ENCODE peak calls at places on chromosomes 3 and 15, in ten cellular contexts. U is substantia nigra; M is HFFc6; F is activated naive CD4-positive, alpha-beta T cell treated with anti-CD3 and anti-CD28 coated beads for 36 hours; E is skeletal muscle cell; Y is K562; B is HTR-8/SVneo; K is effector memory CD8-positive, alpha-beta T cell; P is A549; S is cardiac muscle cell. J is an unnamed sample.

GRCh38 chr3:122392868-122393844 is 9.2 kb downstream of the FAM162A start:
- DNase-seq in U (no peak), M (peak; percentile 61), F (peak; percentile 34), E (no peak), Y (peak; percentile 14), B (peak; percentile 33), K (no peak), P (peak; percentile 43), S (peak; percentile 34), J (no peak)

GRCh38 chr3:12677616-12678015 is 13.7 kb upstream of the RAF1 start:
- DNase-seq in U (no peak), M (no peak), F (no peak), E (no peak), Y (no peak), B (no peak), K (no peak), P (no peak), S (no peak), J (no peak)

GRCh38 chr3:11434017-11434526 is 161.9 kb downstream of the ATG7 start:
- DNase-seq in U (peak; percentile 41), M (peak; percentile 73), F (no peak), E (peak; percentile 54), Y (no peak), B (no peak), K (no peak), P (no peak), S (peak; percentile 4), J (no peak)

GRCh38 chr3:177554900-177555759 is 357.8 kb upstream of the TBL1XR1 start:
- DNase-seq in U (no peak), M (no peak), F (no peak), E (peak; percentile 51), Y (no peak), B (no peak), K (no peak), P (no peak), S (no peak), J (no peak)

GRCh38 chr3:143578810-143579425 is 269.4 kb downstream of the SLC9A9 start:
- DNase-seq in U (no peak), M (no peak), F (no peak), E (peak; percentile 27), Y (no peak), B (no peak), K (no peak), P (no peak), S (no peak), J (no peak)

GRCh38 chr3:47747558-47747957 is 34.1 kb downstream of the SMARCC1 start:
- DNase-seq in U (no peak), M (no peak), F (no peak), E (no peak), Y (no peak), B (no peak), K (no peak), P (no peak), S (no peak), J (no peak)

GRCh38 chr3:4507010-4507596 is 14.0 kb downstream of the ITPR1 start:
- DNase-seq in U (no peak), M (no peak), F (no peak), E (peak; percentile 43), Y (no peak), B (no peak), K (no peak), P (no peak), S (no peak), J (no peak)

GRCh38 chr3:54122046-54122801 is at the start of gene CACNA2D3:
- DNase-seq in U (peak; percentile 38), M (no peak), F (no peak), E (no peak), Y (no peak), B (no peak), K (no peak), P (no peak), S (peak; percentile 71), J (no peak)

GRCh38 chr3:139448104-139448503 is 28.2 kb downstream of the RBP2 start:
- DNase-seq in U (peak; percentile 78), M (no peak), F (no peak), E (peak; percentile 17), Y (no peak), B (no peak), K (no peak), P (no peak), S (no peak), J (no peak)

GRCh38 chr15:69193948-69194827 is 33.8 kb downstream of the GLCE start:
- DNase-seq in U (no peak), M (peak; percentile 48), F (no peak), E (peak; percentile 21), Y (no peak), B (no peak), K (no peak), P (no peak), S (peak; percentile 15), J (peak; percentile 7)

GRCh38 chr3:16828815-16829214 is 55.9 kb upstream of the PLCL2 start:
- DNase-seq in U (no peak), M (peak; percentile 80), F (peak; percentile 75), E (no peak), Y (peak; percentile 33), B (peak; percentile 57), K (peak; percentile 35), P (peak; percentile 25), S (peak; percentile 56), J (peak; percentile 66)

GRCh38 chr3:98874602-98875249 is 26.8 kb downstream of the DCBLD2 start:
- DNase-seq in U (no peak), M (no peak), F (no peak), E (no peak), Y (peak; percentile 23), B (no peak), K (no peak), P (no peak), S (no peak), J (no peak)

GRCh38 chr15:57251941-57252340 is 124.4 kb upstream of the CGNL1 start:
- DNase-seq in U (no peak), M (peak; percentile 64), F (no peak), E (no peak), Y (no peak), B (peak; percentile 8), K (no peak), P (no peak), S (no peak), J (no peak)

GRCh38 chr3:104286645-104287044 is 1080.1 kb upstream of the ALCAM start:
- DNase-seq in U (no peak), M (no peak), F (no peak), E (no peak), Y (no peak), B (no peak), K (no peak), P (no peak), S (no peak), J (no peak)

GRCh38 chr3:142976621-142977398 is 13.3 kb upstream of the PAQR9 start:
- DNase-seq in U (peak; percentile 71), M (peak; percentile 92), F (no peak), E (peak; percentile 85), Y (peak; percentile 90), B (peak; percentile 76), K (no peak), P (peak; percentile 88), S (no peak), J (peak; percentile 84)

GRCh38 chr3:71129611-71130515 is 453.7 kb downstream of the FOXP1 start:
- DNase-seq in U (no peak), M (peak; percentile 68), F (peak; percentile 55), E (no peak), Y (no peak), B (no peak), K (no peak), P (no peak), S (no peak), J (no peak)

GRCh38 chr3:126683506-126683905 is 20.5 kb upstream of the CHCHD6 start:
- DNase-seq in U (no peak), M (no peak), F (no peak), E (no peak), Y (no peak), B (no peak), K (no peak), P (no peak), S (no peak), J (no peak)

GRCh38 chr3:80785475-80785874 is 976.0 kb downstream of the GBE1 start:
- DNase-seq in U (no peak), M (no peak), F (no peak), E (no peak), Y (no peak), B (no peak), K (no peak), P (no peak), S (no peak), J (no peak)

GRCh38 chr3:111541911-111542483 is at the start of gene CD96:
- DNase-seq in U (no peak), M (no peak), F (peak; percentile 85), E (no peak), Y (no peak), B (no peak), K (peak; percentile 69), P (no peak), S (no peak), J (no peak)

GRCh38 chr3:14947105-14947885 is at the start of gene NR2C2:
- DNase-seq in U (peak; percentile 85), M (peak; percentile 61), F (peak; percentile 91), E (no peak), Y (peak; percentile 96), B (peak; percentile 76), K (peak; percentile 87), P (peak; percentile 77), S (peak; percentile 87), J (peak; percentile 24)

GRCh38 chr3:129344540-129345220 is 66.0 kb downstream of the HMCES start:
- DNase-seq in U (no peak), M (no peak), F (no peak), E (no peak), Y (peak; percentile 47), B (peak; percentile 46), K (no peak), P (peak; percentile 21), S (peak; percentile 50), J (no peak)

GRCh38 chr15:100438570-100438969 is 90.2 kb downstream of the CERS3 start:
- DNase-seq in U (peak; percentile 47), M (no peak), F (peak; percentile 51), E (peak; percentile 16), Y (no peak), B (no peak), K (no peak), P (no peak), S (peak; percentile 80), J (no peak)

GRCh38 chr3:46186856-46187700 is 21.0 kb downstream of the CCR1 start:
- DNase-seq in U (no peak), M (no peak), F (no peak), E (no peak), Y (no peak), B (no peak), K (no peak), P (no peak), S (no peak), J (no peak)

GRCh38 chr3:123919353-123919752 is 35.2 kb upstream of the MYLK start:
- DNase-seq in U (no peak), M (no peak), F (no peak), E (no peak), Y (no peak), B (no peak), K (no peak), P (no peak), S (no peak), J (no peak)